ENCODE peak calls at places on chromosome 17, in ten cellular contexts. Y is dorsolateral prefrontal cortex, R is keratinocyte, F is psoas muscle, O is esophagus squamous epithelium, W is HFFc6, X is A549, E is gastrocnemius medialis, M is neural progenitor cell, K is endothelial cell. Q is an unnamed sample.

GRCh38 chr17:8384801-8385335 is 1.9 kb upstream of the RPL26 start:
- DNase-seq in Y (no peak), R (no peak), F (no peak), O (no peak), W (peak; percentile 93), X (peak; percentile 79), E (no peak), M (peak; percentile 21), K (peak; percentile 39), Q (no peak)

GRCh38 chr17:57001541-57001940 is 23.6 kb downstream of the SCPEP1 start:
- DNase-seq in Y (no peak), R (no peak), F (no peak), O (no peak), W (no peak), X (no peak), E (no peak), M (no peak), K (no peak), Q (no peak)

GRCh38 chr17:65027305-65027704 is 29.2 kb downstream of the GNA13 start:
- DNase-seq in Y (no peak), R (peak; percentile 32), F (no peak), O (no peak), W (peak; percentile 65), X (peak; percentile 74), E (no peak), M (peak; percentile 27), K (peak; percentile 33), Q (peak; percentile 79)

GRCh38 chr17:76534831-76535732 is 2.4 kb downstream of the CYGB start:
- DNase-seq in Y (no peak), R (no peak), F (no peak), O (no peak), W (no peak), X (no peak), E (no peak), M (no peak), K (no peak), Q (no peak)

GRCh38 chr17:48589060-48589830 is 796 bp downstream of the HOXB3 start:
- DNase-seq in Y (no peak), R (no peak), F (no peak), O (no peak), W (no peak), X (no peak), E (no peak), M (no peak), K (no peak), Q (no peak)

GRCh38 chr17:66290097-66290722 is 12.2 kb upstream of the PRKCA start:
- DNase-seq in Y (no peak), R (no peak), F (no peak), O (no peak), W (no peak), X (no peak), E (no peak), M (no peak), K (no peak), Q (no peak)

GRCh38 chr17:49928826-49929475 is 40.0 kb upstream of the DLX4 start:
- DNase-seq in Y (no peak), R (no peak), F (no peak), O (no peak), W (no peak), X (peak; percentile 44), E (no peak), M (no peak), K (no peak), Q (no peak)

GRCh38 chr17:63983326-63983725 is 10.6 kb upstream of the SCN4A start:
- DNase-seq in Y (no peak), R (no peak), F (peak; percentile 63), O (no peak), W (no peak), X (no peak), E (peak; percentile 49), M (no peak), K (no peak), Q (no peak)

GRCh38 chr17:57295526-57296023 is 39.3 kb downstream of the MSI2 start:
- DNase-seq in Y (no peak), R (no peak), F (no peak), O (no peak), W (peak; percentile 39), X (peak; percentile 33), E (no peak), M (no peak), K (no peak), Q (no peak)

GRCh38 chr17:4858068-4858879 is 25.1 kb downstream of the MINK1 start:
- DNase-seq in Y (peak; percentile 82), R (no peak), F (no peak), O (no peak), W (no peak), X (no peak), E (no peak), M (peak; percentile 87), K (peak; percentile 49), Q (no peak)

GRCh38 chr17:80152057-80152831 is 5.3 kb upstream of the EIF4A3 start:
- DNase-seq in Y (no peak), R (no peak), F (no peak), O (no peak), W (no peak), X (no peak), E (no peak), M (no peak), K (no peak), Q (peak; percentile 49)

GRCh38 chr17:68535903-68536302 is 23.7 kb downstream of the PRKAR1A start:
- DNase-seq in Y (no peak), R (no peak), F (no peak), O (no peak), W (no peak), X (no peak), E (no peak), M (no peak), K (no peak), Q (no peak)

GRCh38 chr17:63480826-63481487 is 4.1 kb downstream of the ACE start:
- DNase-seq in Y (no peak), R (no peak), F (no peak), O (no peak), W (no peak), X (no peak), E (no peak), M (no peak), K (no peak), Q (no peak)

GRCh38 chr17:77330602-77331081 is 189.9 kb downstream of the SEC14L1 start:
- DNase-seq in Y (no peak), R (no peak), F (no peak), O (no peak), W (no peak), X (no peak), E (no peak), M (no peak), K (no peak), Q (no peak)

GRCh38 chr17:42518755-42519545 is 17.1 kb upstream of the NAGLU start:
- DNase-seq in Y (peak; percentile 36), R (no peak), F (no peak), O (no peak), W (peak; percentile 6), X (peak; percentile 84), E (peak; percentile 61), M (no peak), K (no peak), Q (no peak)

GRCh38 chr17:73795730-73796129 is 151.5 kb upstream of the SDK2 start:
- DNase-seq in Y (no peak), R (no peak), F (no peak), O (no peak), W (no peak), X (no peak), E (no peak), M (no peak), K (no peak), Q (no peak)

GRCh38 chr17:76517638-76518038 is 16.4 kb upstream of the RHBDF2 start:
- DNase-seq in Y (no peak), R (no peak), F (no peak), O (no peak), W (no peak), X (no peak), E (no peak), M (no peak), K (no peak), Q (no peak)

GRCh38 chr17:37732313-37732712 is 12.5 kb downstream of the HNF1B start:
- DNase-seq in Y (no peak), R (no peak), F (no peak), O (no peak), W (no peak), X (no peak), E (no peak), M (no peak), K (no peak), Q (no peak)

GRCh38 chr17:14688134-14688533 is 387.3 kb downstream of the HS3ST3B1 start:
- DNase-seq in Y (no peak), R (no peak), F (no peak), O (no peak), W (no peak), X (peak; percentile 30), E (no peak), M (no peak), K (no peak), Q (no peak)
- TF ChIP-seq CTCF in Y (no peak), R (peak; percentile 44), F (no peak), O (no peak), W (peak; percentile 36), X (no peak), E (no peak), M (peak; percentile 16), K (peak; percentile 16), Q (no peak)

GRCh38 chr17:35849469-35850348 is 19.0 kb downstream of the HEATR9 start:
- DNase-seq in Y (no peak), R (peak; percentile 13), F (no peak), O (no peak), W (peak; percentile 65), X (peak; percentile 81), E (no peak), M (peak; percentile 80), K (peak; percentile 64), Q (peak; percentile 73)
- TF ChIP-seq CTCF in Y (peak; percentile 73), R (peak; percentile 72), F (peak; percentile 63), O (peak; percentile 60), W (peak; percentile 95), X (peak; percentile 91), E (peak; percentile 60), M (peak; percentile 88), K (peak; percentile 83), Q (peak; percentile 88)

GRCh38 chr17:7128174-7128573 is 13.6 kb upstream of the ASGR2 start:
- DNase-seq in Y (no peak), R (no peak), F (no peak), O (no peak), W (no peak), X (no peak), E (no peak), M (no peak), K (no peak), Q (no peak)
- TF ChIP-seq CTCF in Y (no peak), R (no peak), F (no peak), O (no peak), W (no peak), X (no peak), E (no peak), M (no peak), K (no peak), Q (no peak)

GRCh38 chr17:39599006-39599664 is 8.6 kb downstream of the NEUROD2 start:
- DNase-seq in Y (no peak), R (no peak), F (no peak), O (no peak), W (no peak), X (no peak), E (no peak), M (peak; percentile 49), K (no peak), Q (no peak)
- TF ChIP-seq CTCF in Y (no peak), R (no peak), F (no peak), O (no peak), W (no peak), X (no peak), E (no peak), M (no peak), K (no peak), Q (no peak)

Q was measured in activated CD8-positive, alpha-beta T cell treated with anti-CD3 and anti-CD28 coated beads for 36 hours.